ENCODE peak calls at places on chromosomes 1 and 21, in nine cellular contexts. B is heart right ventricle, O is cardiac muscle cell, J is BJ, C is IMR-90, K is thoracic aorta, L is astrocyte of the spinal cord, W is WERI-Rb-1, F is stomach. Y is an unnamed sample.

GRCh38 chr21:26171310-26172100 is 935 bp upstream of the APP start:
- DNase-seq in K (no peak), L (no peak), C (no peak), J (no peak), F (no peak), O (no peak), W (no peak), B (no peak), Y (no peak)

GRCh38 chr1:44250113-44250781 is 37.0 kb downstream of the DMAP1 start:
- DNase-seq in W (peak; percentile 67), L (no peak), K (no peak), B (peak; percentile 56), J (no peak), F (no peak), O (peak; percentile 12), C (no peak), Y (no peak)

GRCh38 chr1:184289825-184290550 is 96.8 kb upstream of the C1orf21 start:
- DNase-seq in K (no peak), L (no peak), O (no peak), B (no peak), C (no peak), F (no peak), W (no peak), J (no peak), Y (no peak)

GRCh38 chr1:225460021-225460736 is 32.3 kb upstream of the LBR start:
- DNase-seq in C (no peak), J (no peak), L (no peak), F (no peak), W (peak; percentile 47), B (no peak), O (no peak), K (no peak), Y (no peak)

GRCh38 chr1:209567788-209568187 is 15.7 kb upstream of the CAMK1G start:
- DNase-seq in F (no peak), L (peak; percentile 44), O (peak; percentile 41), W (no peak), B (no peak), K (no peak), C (peak; percentile 43), J (no peak), Y (peak; percentile 65)

GRCh38 chr1:41751804-41752513 is 166.8 kb downstream of the HIVEP3 start:
- DNase-seq in J (no peak), B (no peak), O (peak; percentile 65), K (no peak), F (no peak), C (peak; percentile 92), L (peak; percentile 89), W (no peak), Y (peak; percentile 74)

GRCh38 chr1:223710179-223711133 is 1.9 kb upstream of the CAPN2 start:
- DNase-seq in J (no peak), B (no peak), K (no peak), W (no peak), L (no peak), C (no peak), F (no peak), O (no peak), Y (no peak)

GRCh38 chr1:65486613-65487012 is 66.1 kb downstream of the LEPR start:
- DNase-seq in F (no peak), W (no peak), B (no peak), L (no peak), C (no peak), O (no peak), J (no peak), K (no peak), Y (no peak)

GRCh38 chr1:156638596-156638995 is 3.3 kb upstream of the BCAN start:
- DNase-seq in F (no peak), K (no peak), B (no peak), J (no peak), W (no peak), L (no peak), C (no peak), O (no peak), Y (no peak)

GRCh38 chr1:175154595-175155472 is 37.7 kb downstream of the KIAA0040 start:
- DNase-seq in F (peak; percentile 82), B (peak; percentile 76), W (peak; percentile 87), C (peak; percentile 35), J (no peak), L (peak; percentile 46), O (peak; percentile 57), K (no peak), Y (peak; percentile 56)

GRCh38 chr1:107251839-107252238 is 111.0 kb downstream of the NTNG1 start:
- DNase-seq in B (no peak), F (no peak), K (no peak), O (no peak), L (no peak), W (no peak), J (no peak), C (no peak), Y (no peak)

GRCh38 chr1:182601926-182602325 is 2.3 kb downstream of the RGS16 start:
- DNase-seq in O (no peak), F (no peak), W (no peak), K (no peak), C (no peak), J (no peak), B (no peak), L (no peak), Y (no peak)

GRCh38 chr21:32088471-32088870 is 190.4 kb downstream of the MIS18A start:
- DNase-seq in L (no peak), O (no peak), J (no peak), K (no peak), F (no peak), C (no peak), W (peak; percentile 79), B (no peak), Y (no peak)

GRCh38 chr1:61922950-61923480 is 180.7 kb downstream of the PATJ start:
- DNase-seq in W (no peak), L (no peak), J (no peak), F (no peak), K (no peak), B (no peak), C (no peak), O (no peak), Y (no peak)

GRCh38 chr1:61926597-61926996 is 184.3 kb downstream of the PATJ start:
- DNase-seq in K (no peak), J (no peak), L (no peak), C (no peak), F (no peak), O (no peak), B (no peak), W (no peak), Y (no peak)

GRCh38 chr1:61925591-61926298 is 183.5 kb downstream of the PATJ start:
- DNase-seq in L (no peak), J (no peak), B (no peak), K (no peak), O (no peak), W (no peak), C (no peak), F (no peak), Y (no peak)

DNA sequence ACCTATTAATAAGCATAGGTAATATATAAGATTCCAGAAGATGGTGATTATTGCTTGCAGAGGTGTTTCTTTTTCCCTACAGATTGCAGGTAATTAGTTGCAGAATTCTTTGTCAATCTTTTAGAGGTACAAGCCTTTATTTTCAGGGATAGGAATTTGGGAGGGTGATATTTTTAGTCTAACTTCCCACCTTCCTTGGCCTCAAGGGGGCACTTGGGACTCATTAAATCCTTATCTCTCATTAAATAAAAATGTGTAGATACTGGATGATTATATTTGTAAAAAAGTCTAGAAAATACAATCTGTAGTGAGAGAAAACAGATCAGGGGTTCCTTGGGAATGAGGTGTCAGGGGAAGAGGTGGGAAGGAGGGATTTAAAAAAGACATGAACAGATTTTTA is 179.2 kb downstream of the PATJ start:
- DNase-seq in O (no peak), C (no peak), L (peak; percentile 8), J (no peak), K (no peak), F (no peak), B (no peak), W (no peak), Y (no peak)
- TF ChIP-seq CTCF in O (no peak), C (no peak), L (peak; percentile 50), J (peak; percentile 10), K (no peak), F (no peak), B (no peak), W (no peak), Y (peak; percentile 9)

GRCh38 chr21:39660191-39660590 is 47.5 kb downstream of the B3GALT5 start:
- DNase-seq in J (no peak), C (peak; percentile 64), W (no peak), F (no peak), K (no peak), O (peak; percentile 27), B (peak; percentile 23), L (peak; percentile 73), Y (peak; percentile 28)

GRCh38 chr21:39659070-39659815 is 46.5 kb downstream of the B3GALT5 start:
- DNase-seq in L (no peak), C (no peak), W (no peak), J (no peak), O (no peak), F (no peak), K (no peak), B (no peak), Y (no peak)

GRCh38 chr21:39661740-39662139 is 49.0 kb downstream of the B3GALT5 start:
- DNase-seq in B (no peak), F (no peak), O (no peak), W (no peak), J (no peak), C (no peak), K (no peak), L (no peak), Y (no peak)

GRCh38 chr21:39661121-39661520 is 48.4 kb downstream of the B3GALT5 start:
- DNase-seq in F (no peak), J (no peak), O (no peak), W (no peak), C (no peak), B (no peak), K (no peak), L (no peak), Y (no peak)

GRCh38 chr21:39660596-39660995 is 47.9 kb downstream of the B3GALT5 start:
- DNase-seq in B (peak; percentile 43), F (no peak), L (peak; percentile 84), O (peak; percentile 49), W (peak; percentile 30), J (peak; percentile 48), K (no peak), C (peak; percentile 83), Y (peak; percentile 61)
- H3K4me3 ChIP-seq in B (no peak overlapping the region), F (no peak overlapping the region), L (no peak overlapping the region), O (no peak overlapping the region), W (no peak overlapping the region), J (no peak overlapping the region), K (no peak overlapping the region), C (no peak overlapping the region), Y (no peak overlapping the region)

GRCh38 chr21:14773777-14774345 is 227.7 kb upstream of the SAMSN1 start:
- DNase-seq in B (peak; percentile 11), L (peak; percentile 19), J (no peak), W (peak; percentile 76), F (peak; percentile 66), K (no peak), O (peak; percentile 46), C (no peak), Y (peak; percentile 47)
- TF ChIP-seq CTCF in B (peak; percentile 33), L (peak; percentile 46), J (peak; percentile 14), W (peak; percentile 60), F (peak; percentile 61), K (no peak), O (peak; percentile 55), C (peak; percentile 29), Y (peak; percentile 53)

GRCh38 chr1:33255347-33256311 is 663 bp upstream of the ZNF362 start:
- DNase-seq in C (peak; percentile 15), J (no peak), W (peak; percentile 75), O (peak; percentile 55), F (peak; percentile 80), B (peak; percentile 76), K (peak; percentile 50), L (peak; percentile 35), Y (peak; percentile 29)
- H3K4me3 ChIP-seq in C (peak overlapping the region; percentile 59), J (peak overlapping the region; percentile 63), W (peak overlapping the region; percentile 45), O (peak overlapping the region; percentile 22), F (peak overlapping the region; percentile 70), B (no peak overlapping the region), K (peak overlapping the region; percentile 85), L (peak overlapping the region; percentile 20), Y (peak overlapping the region; percentile 25)

GRCh38 chr1:29176567-29176966 is 5.1 kb downstream of the SRSF4 start:
- DNase-seq in F (no peak), J (peak; percentile 41), C (no peak), W (no peak), B (no peak), O (no peak), L (no peak), K (no peak), Y (no peak)
- TF ChIP-seq CTCF in F (no peak), J (no peak), C (no peak), W (no peak), B (no peak), O (no peak), L (no peak), K (no peak), Y (no peak)